ENCODE peak calls at places on chromosomes 5 and 9, in nine cellular contexts. I is osteoblast; B is RWPE1; J is endothelial cell; Q is NCI-H1436; N is stimulated activated CD4-positive, alpha-beta T cell treated with anti-CD3 and anti-CD28 coated beads, Interleukin-2, amount 100 ng/mL, for 48 hours; R is iris pigment epithelial cell; F is EH; S is DMS79. M is an unnamed sample.

GRCh38 chr9:86766912-86767311 is 180.4 kb downstream of the GAS1 start:
- DNase-seq in N (no peak), Q (no peak), I (peak; percentile 93), S (no peak), J (no peak), F (peak; percentile 87), R (peak; percentile 87), B (peak; percentile 96), M (no peak)

GRCh38 chr9:134607971-134608370 is 33.6 kb upstream of the COL5A1 start:
- DNase-seq in R (peak; percentile 59), I (peak; percentile 26), F (peak; percentile 74), N (no peak), Q (no peak), J (no peak), B (no peak), S (no peak), M (no peak)

GRCh38 chr5:52757527-52757926 is 30.2 kb upstream of the ITGA1 start:
- DNase-seq in R (no peak), J (no peak), N (no peak), S (no peak), Q (no peak), I (no peak), B (no peak), F (peak; percentile 65), M (no peak)

GRCh38 chr5:125602184-125602583 is 821.0 kb upstream of the GRAMD2B start:
- DNase-seq in F (no peak), I (no peak), Q (no peak), N (no peak), B (no peak), R (no peak), J (no peak), S (no peak), M (no peak)

GRCh38 chr9:133632806-133633680 is 3.1 kb upstream of the DBH start:
- DNase-seq in I (peak; percentile 73), N (no peak), F (no peak), S (peak; percentile 60), R (no peak), Q (peak; percentile 31), B (no peak), J (no peak), M (peak; percentile 80)

GRCh38 chr9:114718801-114719221 is 36.8 kb upstream of the TEX48 start:
- DNase-seq in R (no peak), Q (no peak), J (no peak), S (no peak), I (no peak), N (peak; percentile 80), F (no peak), B (peak; percentile 90), M (no peak)

GRCh38 chr9:125746774-125747052 is 460 bp upstream of the PBX3 start:
- DNase-seq in F (no peak), S (no peak), J (no peak), I (no peak), B (no peak), N (no peak), Q (no peak), R (no peak), M (no peak)

GRCh38 chr9:119026120-119026519 is 343.1 kb downstream of the BRINP1 start:
- DNase-seq in Q (no peak), F (peak; percentile 35), I (peak; percentile 65), J (no peak), R (peak; percentile 10), B (no peak), N (no peak), S (no peak), M (peak; percentile 17)

GRCh38 chr9:121776009-121776738 is 124.7 kb downstream of the DAB2IP start:
- DNase-seq in R (no peak), N (no peak), F (no peak), B (no peak), I (peak; percentile 58), S (no peak), J (no peak), Q (no peak), M (peak; percentile 2)

GRCh38 chr5:96087939-96088338 is 126.3 kb upstream of the ELL2 start:
- DNase-seq in F (no peak), S (no peak), J (no peak), N (no peak), R (no peak), I (no peak), Q (peak; percentile 36), B (no peak), M (no peak)

GRCh38 chr9:19994296-19994695 is 205.5 kb upstream of the SLC24A2 start:
- DNase-seq in F (peak; percentile 37), R (peak; percentile 44), I (no peak), S (peak; percentile 15), Q (no peak), J (no peak), B (peak; percentile 63), N (no peak), M (no peak)

GRCh38 chr5:168291281-168291960 is at the start of gene WWC1:
- DNase-seq in I (peak; percentile 95), R (peak; percentile 36), Q (peak; percentile 66), J (peak; percentile 53), F (peak; percentile 49), N (peak; percentile 46), S (peak; percentile 47), B (peak; percentile 82), M (peak; percentile 57)